ENCODE peak calls at places on chromosome 18, in seven cellular contexts. C is progenitor cell of endocrine pancreas; A is left lobe of liver; N is activated naive CD4-positive, alpha-beta T cell; L is astrocyte of the spinal cord; S is NCI-H2107; U is pons. R is an unnamed sample.

GRCh38 chr18:24231773-24232735 is 93.2 kb downstream of the CABYR start:
- DNase-seq in C (no peak), U (peak; percentile 46), L (peak; percentile 33), A (no peak), S (no peak), N (no peak), R (no peak)

GRCh38 chr18:32803571-32803970 is 30.7 kb upstream of the KLHL14 start:
- DNase-seq in L (no peak), U (no peak), N (no peak), S (no peak), C (peak; percentile 25), A (no peak), R (no peak)

GRCh38 chr18:63247506-63248394 is 71.8 kb downstream of the BCL2 start:
- DNase-seq in A (no peak), S (no peak), N (no peak), C (no peak), L (no peak), U (no peak), R (no peak)

GRCh38 chr18:59049726-59050660 is 89.7 kb upstream of the SEC11C start:
- DNase-seq in L (no peak), C (no peak), A (no peak), S (no peak), U (no peak), N (no peak), R (no peak)

GRCh38 chr18:74869904-74870863 is 272.5 kb downstream of the ZNF407 start:
- DNase-seq in U (no peak), C (no peak), L (peak; percentile 31), A (no peak), S (no peak), N (no peak), R (no peak)

GRCh38 chr18:48902023-48902855 is 48.5 kb downstream of the SMAD7 start:
- DNase-seq in U (peak; percentile 55), A (peak; percentile 71), S (no peak), N (no peak), C (no peak), L (peak; percentile 96), R (peak; percentile 95)

GRCh38 chr18:59005266-59005665 is 134.4 kb upstream of the SEC11C start:
- DNase-seq in U (no peak), S (no peak), A (no peak), N (no peak), L (peak; percentile 45), C (no peak), R (peak; percentile 57)

GRCh38 chr18:39314595-39314994 is 1749.0 kb upstream of the CELF4 start:
- DNase-seq in C (no peak), L (no peak), A (no peak), N (no peak), S (no peak), U (no peak), R (no peak)

GRCh38 chr18:50623694-50624352 is 63.9 kb downstream of the MAPK4 start:
- DNase-seq in S (no peak), L (no peak), C (no peak), N (no peak), A (no peak), U (no peak), R (no peak)

GRCh38 chr18:58653814-58654509 is 17.3 kb upstream of the MALT1 start:
- DNase-seq in N (no peak), U (no peak), L (peak; percentile 46), A (no peak), C (no peak), S (no peak), R (no peak)

R was measured in ureter.